ENCODE peak calls at places on chromosomes 1 and 21, in four cellular contexts. H is A549, K is HepG2, B is SK-N-SH. U is an unnamed sample.
A peak's percentile ranks its signal among the peaks of the same experiment; 100 is the strongest.

GRCh38 chr1:30525980-30526651 is 197.3 kb downstream of the MATN1 start:
- DNase-seq in H (peak; percentile 53), B (no peak), K (peak; percentile 7), U (no peak)

GRCh38 chr1:189431437-189431836 is 1046.2 kb downstream of the BRINP3 start:
- DNase-seq in K (no peak), B (no peak), H (no peak), U (no peak)

GRCh38 chr21:39690454-39690853 is 54.5 kb upstream of the IGSF5 start:
- DNase-seq in B (no peak), H (no peak), K (no peak), U (no peak)

GRCh38 chr21:36126166-36126565 is 8.7 kb upstream of the CBR3 start:
- DNase-seq in H (no peak), K (no peak), B (no peak), U (no peak)

GRCh38 chr1:21451981-21452411 is 12.1 kb downstream of the NBPF3 start:
- DNase-seq in B (no peak), K (no peak), H (no peak), U (no peak)

GRCh38 chr1:54721719-54722118 is 6.1 kb downstream of the TTC4 start:
- DNase-seq in H (no peak), K (no peak), B (no peak), U (no peak)

GRCh38 chr1:19942088-19942487 is 18.7 kb upstream of the PLA2G2E start:
- DNase-seq in B (no peak), K (no peak), H (no peak), U (no peak)

GRCh38 chr21:34604556-34604955 is 10.4 kb downstream of the RCAN1 start:
- DNase-seq in H (no peak), K (no peak), B (no peak), U (no peak)

GRCh38 chr1:97875996-97876395 is 44.8 kb downstream of the DPYD start:
- DNase-seq in B (no peak), K (no peak), H (no peak), U (no peak)

GRCh38 chr1:156712626-156713025 is 7.2 kb upstream of the CRABP2 start:
- DNase-seq in H (no peak), K (no peak), B (no peak), U (no peak)

GRCh38 chr1:2982615-2983318 is 38.5 kb upstream of the ACTRT2 start:
- DNase-seq in H (no peak), B (no peak), K (no peak), U (no peak)

GRCh38 chr1:117368116-117369108 is 1.2 kb downstream of the MAN1A2 start:
- DNase-seq in H (no peak), K (peak; percentile 26), B (no peak), U (no peak)

GRCh38 chr1:86775395-86775794 is 71.0 kb downstream of the SH3GLB1 start:
- DNase-seq in H (no peak), B (no peak), K (peak; percentile 81), U (no peak)

GRCh38 chr1:38803647-38804046 is 55.9 kb downstream of the RRAGC start:
- DNase-seq in K (no peak), H (no peak), B (no peak), U (no peak)

GRCh38 chr1:92441316-92442311 is 45.1 kb downstream of the GFI1 start:
- DNase-seq in H (peak; percentile 60), B (no peak), K (peak; percentile 96), U (no peak)

GRCh38 chr21:16708431-16708830 is 804.4 kb upstream of the CXADR start:
- DNase-seq in K (no peak), B (no peak), H (no peak), U (no peak)

GRCh38 chr1:108645479-108646184 is 15.3 kb downstream of the HENMT1 start:
- DNase-seq in B (no peak), H (no peak), K (no peak), U (no peak)

DNA sequence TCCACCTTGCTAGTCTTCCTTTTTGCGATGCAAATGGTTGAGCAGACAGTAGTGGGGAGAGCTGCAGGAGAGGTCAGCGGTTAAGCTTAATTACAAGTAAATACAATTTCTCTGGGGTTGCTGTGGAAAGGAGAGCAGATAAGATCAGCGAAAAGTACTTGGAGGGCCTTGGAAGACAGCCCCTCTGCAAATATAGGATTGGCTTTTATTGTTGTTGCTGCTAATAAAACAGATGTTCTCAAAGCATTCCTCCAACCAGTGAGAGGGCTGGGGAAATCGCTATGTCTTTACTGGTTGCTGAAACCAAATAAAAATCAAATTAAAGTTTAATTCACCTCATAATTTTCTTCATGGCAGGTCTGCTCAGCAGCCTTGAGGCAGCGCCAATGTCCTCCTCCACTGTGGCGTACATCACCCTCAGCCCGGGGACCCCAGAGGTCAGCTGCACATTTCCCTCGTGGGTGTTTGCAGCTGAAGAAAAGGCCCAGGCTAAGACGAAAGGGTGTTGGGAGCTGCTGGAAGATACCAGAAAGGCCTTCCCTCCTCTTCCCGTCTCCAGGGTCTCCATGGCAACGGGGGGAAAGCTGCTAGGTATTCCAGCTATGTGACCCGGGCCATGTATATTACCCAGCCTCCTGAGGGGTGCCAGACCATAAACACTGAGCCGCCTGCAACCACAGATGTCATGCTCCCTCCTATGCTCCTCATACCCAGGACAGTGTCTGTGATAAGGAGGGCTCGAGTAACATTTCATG is 54.6 kb upstream of the POU2F1 start:
- DNase-seq in B (no peak), K (no peak), H (no peak), U (no peak)
- TF ChIP-seq PBX3 in B (no peak), K (no peak), H (no peak), U (no peak)

GRCh38 chr21:40768056-40768455 is 78.9 kb downstream of the DSCAM start:
- DNase-seq in H (no peak), B (no peak), K (no peak), U (no peak)
- TF ChIP-seq PBX3 in H (no peak), B (no peak), K (no peak), U (no peak)

GRCh38 chr1:161180643-161181042 is 3.3 kb upstream of the B4GALT3 start:
- DNase-seq in B (no peak), K (no peak), H (peak; percentile 33), U (no peak)
- TF ChIP-seq PBX3 in B (no peak), K (no peak), H (no peak), U (no peak)

GRCh38 chr1:46303872-46304326 is 401 bp downstream of the UQCRH start:
- DNase-seq in K (no peak), B (no peak), H (no peak), U (no peak)
- TF ChIP-seq PBX3 in K (no peak), B (no peak), H (no peak), U (no peak)

GRCh38 chr1:178093150-178093957 is 550 bp upstream of the RASAL2 start:
- DNase-seq in B (peak; percentile 94), K (peak; percentile 90), H (peak; percentile 96), U (peak; percentile 27)

GRCh38 chr1:178091986-178092745 is 1.7 kb upstream of the RASAL2 start:
- DNase-seq in B (no peak), K (peak; percentile 29), H (no peak), U (no peak)

GRCh38 chr1:178094752-178095645 is 1.1 kb downstream of the RASAL2 start:
- DNase-seq in H (no peak), K (no peak), B (no peak), U (no peak)

GRCh38 chr1:178096421-178096820 is 2.5 kb downstream of the RASAL2 start:
- DNase-seq in H (no peak), B (no peak), K (no peak), U (no peak)

GRCh38 chr1:178093958-178094751 is at the start of gene RASAL2:
- DNase-seq in H (peak; percentile 76), B (peak; percentile 93), K (peak; percentile 41), U (no peak)
- TF ChIP-seq PBX3 in H (no peak), B (no peak), K (no peak), U (no peak)

GRCh38 chr1:119327066-119327435 is 41.5 kb upstream of the HAO2 start:
- DNase-seq in B (no peak), H (no peak), K (peak; percentile 50), U (no peak)

GRCh38 chr1:119329521-119329920 is 39.1 kb upstream of the HAO2 start:
- DNase-seq in B (no peak), K (no peak), H (no peak), U (no peak)

GRCh38 chr1:119330062-119330939 is 38.3 kb upstream of the HAO2 start:
- DNase-seq in H (no peak), K (no peak), B (no peak), U (no peak)

GRCh38 chr1:119326251-119326650 is 42.3 kb upstream of the HAO2 start:
- DNase-seq in B (no peak), K (no peak), H (no peak), U (no peak)

DNA sequence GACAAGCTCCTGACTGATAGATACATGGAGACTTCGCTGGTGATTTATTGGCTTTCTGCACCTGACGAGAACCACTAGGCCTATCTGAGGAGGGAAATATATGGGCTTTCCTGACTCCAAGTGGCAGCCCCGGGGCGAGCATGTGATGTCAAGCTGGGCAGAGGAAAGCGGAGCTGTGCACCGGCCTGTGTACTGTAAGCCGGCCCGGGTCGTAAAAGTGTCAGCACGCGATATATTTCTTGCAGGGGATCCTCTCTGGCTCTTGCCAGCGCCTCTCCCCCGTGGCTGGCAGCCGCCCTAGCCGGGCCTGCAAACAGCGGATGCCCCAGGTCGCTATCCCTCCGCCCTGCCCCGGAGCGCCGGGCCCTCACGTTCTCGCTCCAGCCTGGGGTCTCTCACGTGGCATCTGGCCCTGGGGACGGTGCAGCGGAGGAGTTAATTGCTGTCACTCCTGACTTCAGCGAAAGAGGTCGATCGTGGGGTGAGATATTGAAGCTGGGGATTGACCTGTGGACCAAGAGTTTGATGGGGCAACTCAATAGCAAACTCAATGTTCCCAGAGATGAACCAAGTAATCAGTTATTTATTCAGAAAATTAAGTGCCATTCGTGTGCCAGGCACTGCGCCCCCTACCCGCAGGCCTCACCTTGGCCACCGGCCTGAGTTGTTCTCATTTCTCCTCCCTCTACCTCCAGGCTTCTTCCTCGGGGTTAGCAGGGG is 41.0 kb upstream of the HAO2 start:
- DNase-seq in B (peak; percentile 44), H (no peak), K (peak; percentile 50), U (no peak)
- TF ChIP-seq PBX3 in B (no peak), H (no peak), K (no peak), U (no peak)

GRCh38 chr1:113247355-113247754 is 143.0 kb upstream of the MAGI3 start:
- DNase-seq in H (no peak), B (no peak), K (no peak), U (no peak)
- TF ChIP-seq PBX3 in H (no peak), B (no peak), K (no peak), U (no peak)

GRCh38 chr1:214491468-214492120 is 59.8 kb downstream of the PTPN14 start:
- DNase-seq in B (no peak), H (no peak), K (no peak), U (no peak)
- TF ChIP-seq PBX3 in B (no peak), H (no peak), K (no peak), U (no peak)

GRCh38 chr1:100396651-100397050 is 44.3 kb downstream of the CDC14A start:
- DNase-seq in K (no peak), H (no peak), B (no peak), U (no peak)
- TF ChIP-seq PBX3 in K (no peak), H (no peak), B (no peak), U (no peak)

GRCh38 chr1:224637510-224637909 is 21.4 kb downstream of the CNIH3 start:
- DNase-seq in B (no peak), H (peak; percentile 20), K (no peak), U (no peak)
- TF ChIP-seq PBX3 in B (no peak), H (no peak), K (no peak), U (no peak)

U was measured in GM12878.